ENCODE peak calls at places on chromosome 12, in six cellular contexts. One of them, this sample, is unnamed.

GRCh38 chr12:57069522-57069921 is 9.1 kb downstream of the NEMP1 start:
- DNase-seq in H1: no peak
- DNase-seq in sigmoid colon: peak; percentile 87
- DNase-seq in A549: peak; percentile 86
- DNase-seq in tibial nerve: peak; percentile 80
- DNase-seq in ovary: peak; percentile 55
- DNase-seq in this sample: peak; percentile 66

GRCh38 chr12:108446766-108447165 is 68.3 kb upstream of the FICD start:
- DNase-seq in ovary: no peak
- DNase-seq in H1: no peak
- DNase-seq in sigmoid colon: peak; percentile 82
- DNase-seq in A549: no peak
- DNase-seq in tibial nerve: peak; percentile 16
- DNase-seq in this sample: no peak

GRCh38 chr12:129185855-129186254 is 332.6 kb downstream of the GLT1D1 start:
- DNase-seq in A549: no peak
- DNase-seq in H1: no peak
- DNase-seq in tibial nerve: no peak
- DNase-seq in sigmoid colon: no peak
- DNase-seq in ovary: no peak
- DNase-seq in this sample: no peak

GRCh38 chr12:89353188-89353822 is 1.0 kb upstream of the DUSP6 start:
- DNase-seq in tibial nerve: peak; percentile 33
- DNase-seq in H1: peak; percentile 89
- DNase-seq in sigmoid colon: peak; percentile 86
- DNase-seq in A549: peak; percentile 88
- DNase-seq in ovary: peak; percentile 70
- DNase-seq in this sample: peak; percentile 79

GRCh38 chr12:77667101-77667500 is 163.6 kb upstream of the NAV3 start:
- DNase-seq in sigmoid colon: no peak
- DNase-seq in ovary: no peak
- DNase-seq in A549: no peak
- DNase-seq in H1: no peak
- DNase-seq in tibial nerve: no peak
- DNase-seq in this sample: no peak

GRCh38 chr12:121799175-121799841 is 4.5 kb upstream of the SETD1B start:
- DNase-seq in ovary: peak; percentile 73
- DNase-seq in H1: no peak
- DNase-seq in A549: peak; percentile 94
- DNase-seq in tibial nerve: peak; percentile 63
- DNase-seq in sigmoid colon: peak; percentile 93
- DNase-seq in this sample: peak; percentile 81

GRCh38 chr12:43293396-43293795 is 258.6 kb downstream of the ADAMTS20 start:
- DNase-seq in tibial nerve: no peak
- DNase-seq in sigmoid colon: no peak
- DNase-seq in H1: no peak
- DNase-seq in A549: no peak
- DNase-seq in ovary: no peak
- DNase-seq in this sample: no peak

GRCh38 chr12:16618256-16618655 is 12.3 kb upstream of the LMO3 start:
- DNase-seq in tibial nerve: no peak
- DNase-seq in H1: no peak
- DNase-seq in A549: no peak
- DNase-seq in sigmoid colon: no peak
- DNase-seq in ovary: no peak
- DNase-seq in this sample: no peak

GRCh38 chr12:96120359-96121100 is 73.6 kb upstream of the ELK3 start:
- DNase-seq in tibial nerve: no peak
- DNase-seq in H1: no peak
- DNase-seq in A549: no peak
- DNase-seq in sigmoid colon: no peak
- DNase-seq in ovary: no peak
- DNase-seq in this sample: peak; percentile 33

GRCh38 chr12:123801573-123802178 is 39.6 kb downstream of the DNAH10 start:
- DNase-seq in tibial nerve: no peak
- DNase-seq in sigmoid colon: no peak
- DNase-seq in ovary: no peak
- DNase-seq in A549: peak; percentile 43
- DNase-seq in H1: no peak
- DNase-seq in this sample: no peak
- TF ChIP-seq CTCF in tibial nerve: no peak
- TF ChIP-seq CTCF in sigmoid colon: no peak
- TF ChIP-seq CTCF in ovary: no peak
- TF ChIP-seq CTCF in A549: peak; percentile 50
- TF ChIP-seq CTCF in H1: peak; percentile 31
- TF ChIP-seq CTCF in this sample: peak; percentile 42

GRCh38 chr12:34384693-34385092 is 362.4 kb downstream of the ALG10 start:
- DNase-seq in A549: no peak
- DNase-seq in H1: no peak
- DNase-seq in tibial nerve: no peak
- DNase-seq in sigmoid colon: no peak
- DNase-seq in ovary: no peak
- DNase-seq in this sample: no peak
- H3K9me3 ChIP-seq in A549: no peaks in the 10 kb centered on the region
- H3K9me3 ChIP-seq in H1: peaks cover 100% of the 10 kb centered on the region
- H3K9me3 ChIP-seq in tibial nerve: peaks cover 2% of the 10 kb centered on the region
- H3K9me3 ChIP-seq in sigmoid colon: no peaks in the 10 kb centered on the region
- H3K9me3 ChIP-seq in ovary: peaks cover 17% of the 10 kb centered on the region
- H3K9me3 ChIP-seq in this sample: peaks cover 17% of the 10 kb centered on the region

GRCh38 chr12:84329933-84330332 is 582.7 kb downstream of the SLC6A15 start:
- DNase-seq in A549: no peak
- DNase-seq in sigmoid colon: no peak
- DNase-seq in H1: no peak
- DNase-seq in tibial nerve: no peak
- DNase-seq in ovary: no peak
- DNase-seq in this sample: no peak
- TF ChIP-seq EP300 in A549: no peak
- TF ChIP-seq EP300 in sigmoid colon: no peak
- TF ChIP-seq EP300 in H1: no peak
- TF ChIP-seq EP300 in tibial nerve: no peak
- TF ChIP-seq EP300 in ovary: no peak
- TF ChIP-seq EP300 in this sample: no peak

GRCh38 chr12:5073838-5074237 is 30.2 kb downstream of the KCNA5 start:
- DNase-seq in tibial nerve: no peak
- DNase-seq in A549: no peak
- DNase-seq in sigmoid colon: no peak
- DNase-seq in H1: peak; percentile 59
- DNase-seq in ovary: no peak
- DNase-seq in this sample: no peak

GRCh38 chr12:5072326-5072725 is 28.6 kb downstream of the KCNA5 start:
- DNase-seq in sigmoid colon: no peak
- DNase-seq in A549: no peak
- DNase-seq in ovary: no peak
- DNase-seq in tibial nerve: no peak
- DNase-seq in H1: no peak
- DNase-seq in this sample: no peak

GRCh38 chr12:5071496-5071895 is 27.8 kb downstream of the KCNA5 start:
- DNase-seq in A549: no peak
- DNase-seq in sigmoid colon: no peak
- DNase-seq in tibial nerve: no peak
- DNase-seq in H1: no peak
- DNase-seq in ovary: no peak
- DNase-seq in this sample: no peak

GRCh38 chr12:5070090-5070489 is 26.4 kb downstream of the KCNA5 start:
- DNase-seq in H1: no peak
- DNase-seq in tibial nerve: no peak
- DNase-seq in A549: no peak
- DNase-seq in ovary: no peak
- DNase-seq in sigmoid colon: no peak
- DNase-seq in this sample: no peak

GRCh38 chr12:5073054-5073453 is 29.4 kb downstream of the KCNA5 start:
- DNase-seq in A549: no peak
- DNase-seq in H1: no peak
- DNase-seq in sigmoid colon: no peak
- DNase-seq in ovary: no peak
- DNase-seq in tibial nerve: no peak
- DNase-seq in this sample: no peak
- TF ChIP-seq CTCF in A549: no peak
- TF ChIP-seq CTCF in H1: peak; percentile 33
- TF ChIP-seq CTCF in sigmoid colon: no peak
- TF ChIP-seq CTCF in ovary: no peak
- TF ChIP-seq CTCF in tibial nerve: no peak
- TF ChIP-seq CTCF in this sample: no peak

DNA sequence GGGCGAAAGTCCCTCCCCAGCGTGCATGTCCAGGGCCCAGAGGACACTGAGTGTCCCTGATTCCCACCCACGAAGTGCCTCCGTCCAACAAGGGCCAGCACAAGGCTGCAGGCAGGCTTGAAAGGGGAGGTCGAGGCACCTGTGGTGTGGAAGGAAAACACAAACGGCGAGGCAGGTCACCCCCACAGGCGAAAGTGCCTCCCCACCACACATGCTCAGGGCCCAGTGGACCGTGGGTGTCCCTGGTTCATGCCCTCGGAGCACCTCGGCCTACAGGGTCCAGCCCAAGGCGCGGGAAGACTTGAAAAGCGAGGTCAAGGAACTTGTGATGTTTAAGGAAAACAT is 370.4 kb downstream of the ALG10 start:
- DNase-seq in ovary: peak; percentile 1
- DNase-seq in tibial nerve: no peak
- DNase-seq in A549: no peak
- DNase-seq in H1: no peak
- DNase-seq in sigmoid colon: peak; percentile 47
- DNase-seq in this sample: no peak
- H3K9me3 ChIP-seq in ovary: peaks cover 4% of the 10 kb centered on the region
- H3K9me3 ChIP-seq in tibial nerve: no peaks in the 10 kb centered on the region
- H3K9me3 ChIP-seq in A549: no peaks in the 10 kb centered on the region
- H3K9me3 ChIP-seq in H1: peaks cover 100% of the 10 kb centered on the region
- H3K9me3 ChIP-seq in sigmoid colon: peaks cover 4% of the 10 kb centered on the region
- H3K9me3 ChIP-seq in this sample: peaks cover 18% of the 10 kb centered on the region

GRCh38 chr12:131229426-131230339 is 276.0 kb downstream of the ADGRD1 start:
- DNase-seq in ovary: no peak
- DNase-seq in A549: no peak
- DNase-seq in sigmoid colon: no peak
- DNase-seq in tibial nerve: no peak
- DNase-seq in H1: peak; percentile 63
- DNase-seq in this sample: no peak
- TF ChIP-seq EP300 in ovary: no peak
- TF ChIP-seq EP300 in A549: no peak
- TF ChIP-seq EP300 in sigmoid colon: no peak
- TF ChIP-seq EP300 in tibial nerve: peak; percentile 54
- TF ChIP-seq EP300 in H1: no peak
- TF ChIP-seq EP300 in this sample: no peak

DNA sequence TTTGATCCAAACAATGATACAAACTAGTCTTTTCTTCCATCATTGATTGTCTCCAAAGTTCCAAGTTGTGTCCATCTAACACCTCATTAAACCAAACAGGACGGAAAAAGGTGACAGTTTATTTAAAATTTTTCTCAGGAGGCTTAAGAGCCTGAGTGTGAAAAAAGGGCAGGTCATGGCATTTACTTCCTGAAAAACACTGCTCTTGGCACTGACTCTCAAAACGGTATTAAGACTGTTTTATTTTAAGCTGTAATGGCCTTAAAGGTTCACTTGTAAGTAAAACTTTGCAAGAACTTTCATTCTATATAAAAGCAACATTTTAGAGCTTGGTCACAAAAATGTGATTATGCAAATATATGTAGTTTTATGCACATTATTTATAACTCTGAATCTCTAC is 222.5 kb downstream of the SLC2A13 start:
- DNase-seq in A549: no peak
- DNase-seq in sigmoid colon: no peak
- DNase-seq in H1: no peak
- DNase-seq in ovary: no peak
- DNase-seq in tibial nerve: no peak
- DNase-seq in this sample: no peak
- TF ChIP-seq CTCF in A549: no peak
- TF ChIP-seq CTCF in sigmoid colon: no peak
- TF ChIP-seq CTCF in H1: no peak
- TF ChIP-seq CTCF in ovary: no peak
- TF ChIP-seq CTCF in tibial nerve: no peak
- TF ChIP-seq CTCF in this sample: no peak

This sample was measured in transverse colon.